ENCODE peak calls at places on chromosomes 16 and 17, in four cellular contexts. J is prostate gland, M is heart right ventricle, S is neuronal stem cell. L is an unnamed sample.

GRCh38 chr16:20515580-20516179 is 60.5 kb downstream of the ACSM2B start:
- DNase-seq in J (no peak), M (no peak), S (no peak), L (no peak)

GRCh38 chr16:29852654-29853053 is 10.4 kb downstream of the CDIPT start:
- DNase-seq in J (no peak), M (peak; percentile 43), S (no peak), L (no peak)

GRCh38 chr17:37158290-37158689 is 209.5 kb downstream of the AATF start:
- DNase-seq in J (no peak), M (no peak), S (no peak), L (no peak)

GRCh38 chr17:35135322-35135721 is 6.8 kb downstream of the NLE1 start:
- DNase-seq in J (no peak), M (no peak), S (no peak), L (no peak)

GRCh38 chr17:46833840-46834208 is 15.3 kb upstream of the WNT3 start:
- DNase-seq in J (no peak), M (no peak), S (no peak), L (no peak)

GRCh38 chr16:72536673-72537435 is 364.9 kb upstream of the PMFBP1 start:
- DNase-seq in J (no peak), M (no peak), S (no peak), L (no peak)

GRCh38 chr16:8859913-8860881 is 8.6 kb downstream of the CARHSP1 start:
- DNase-seq in J (no peak), M (no peak), S (no peak), L (no peak)

GRCh38 chr16:87924937-87925670 is 11.2 kb downstream of the CA5A start:
- DNase-seq in J (peak; percentile 83), M (no peak), S (no peak), L (no peak)

GRCh38 chr16:54177857-54178490 is 108.6 kb downstream of the IRX3 start:
- DNase-seq in J (no peak), M (no peak), S (no peak), L (no peak)
- H3K4me3 ChIP-seq in J (no peak overlapping the region), M (no peak overlapping the region), S (no peak overlapping the region), L (no peak overlapping the region)

GRCh38 chr17:2405247-2405926 is 4.5 kb upstream of the MNT start:
- DNase-seq in J (no peak), M (no peak), S (no peak), L (no peak)

GRCh38 chr17:2403044-2403443 is 2.2 kb upstream of the MNT start:
- DNase-seq in J (no peak), M (no peak), S (no peak), L (no peak)

GRCh38 chr17:2406903-2407790 is 6.3 kb upstream of the MNT start:
- DNase-seq in J (no peak), M (peak; percentile 69), S (no peak), L (no peak)

GRCh38 chr17:2402517-2402916 is 1.7 kb upstream of the MNT start:
- DNase-seq in J (no peak), M (no peak), S (no peak), L (no peak)

DNA sequence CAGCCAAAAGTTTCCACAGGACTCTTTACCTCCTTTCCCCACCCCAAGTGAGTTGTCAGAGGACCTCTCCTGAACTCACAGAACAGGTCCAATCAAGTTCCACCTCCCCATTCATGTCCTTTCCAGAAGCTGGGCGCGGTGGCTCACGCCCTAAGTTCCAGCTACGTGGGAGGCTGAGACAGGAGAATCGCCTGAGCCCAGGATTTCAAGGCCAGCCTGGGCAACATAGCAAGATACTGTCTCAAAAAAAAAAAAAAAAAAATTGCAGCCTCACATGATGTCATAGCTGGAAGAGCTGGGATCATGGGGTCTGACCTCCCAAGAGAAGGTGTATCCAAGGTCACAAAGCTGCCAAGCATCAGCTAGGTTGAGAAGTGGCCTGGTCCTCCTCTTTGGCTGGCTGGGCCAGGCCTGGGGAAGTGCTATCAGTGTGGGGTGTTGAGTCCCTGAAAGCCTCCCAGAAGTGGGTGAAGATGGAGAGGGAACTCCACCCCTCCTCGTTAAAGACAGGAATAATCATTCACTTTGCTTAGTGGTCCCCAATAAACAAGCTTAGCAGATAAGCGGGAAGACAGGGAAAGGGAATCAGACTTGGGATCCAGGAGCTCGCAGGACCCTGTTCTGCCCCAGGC is 5.5 kb upstream of the MNT start:
- DNase-seq in J (no peak), M (no peak), S (no peak), L (no peak)
- H3K4me1 ChIP-seq in J (peaks cover 9% of the 10 kb centered on the region), M (peaks cover 45% of the 10 kb centered on the region), S (peaks cover 18% of the 10 kb centered on the region), L (no peaks in the 10 kb centered on the region)

GRCh38 chr17:14299261-14300093 is 1.4 kb upstream of the HS3ST3B1 start:
- DNase-seq in J (no peak), M (no peak), S (no peak), L (peak; percentile 63)
- H3K4me3 ChIP-seq in J (peak overlapping the region; percentile 55), M (peak overlapping the region; percentile 26), S (peak overlapping the region; percentile 51), L (no peak overlapping the region)

DNA sequence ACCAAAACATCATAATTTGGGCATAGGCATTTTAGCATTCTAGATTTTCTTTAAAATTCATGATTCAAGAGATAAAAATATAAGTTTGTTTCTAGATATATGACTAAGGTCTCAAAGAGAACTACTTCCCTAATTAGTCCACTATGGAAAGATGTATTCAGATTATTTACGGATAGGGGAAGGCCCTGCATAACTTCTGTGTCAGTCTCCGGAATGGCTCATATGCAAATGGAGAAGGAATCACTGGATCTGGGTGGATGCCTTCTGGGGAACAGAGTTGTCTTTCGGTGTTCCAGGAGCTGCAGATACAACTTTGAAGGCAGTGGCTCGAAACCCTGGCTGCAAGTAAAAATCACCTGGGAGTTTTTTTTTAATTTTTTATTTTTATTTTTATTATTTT is 17.1 kb upstream of the WFIKKN2 start:
- DNase-seq in J (no peak), M (no peak), S (no peak), L (no peak)
- H3K4me1 ChIP-seq in J (no peaks in the 10 kb centered on the region), M (peaks cover 3% of the 10 kb centered on the region), S (no peaks in the 10 kb centered on the region), L (peaks cover 3% of the 10 kb centered on the region)

GRCh38 chr16:57589374-57589773 is 39.1 kb upstream of the ADGRG1 start:
- DNase-seq in J (no peak), M (no peak), S (no peak), L (no peak)

GRCh38 chr16:57591870-57592485 is 36.5 kb upstream of the ADGRG1 start:
- DNase-seq in J (no peak), M (no peak), S (no peak), L (no peak)

GRCh38 chr16:57591086-57591869 is 37.2 kb upstream of the ADGRG1 start:
- DNase-seq in J (peak; percentile 59), M (peak; percentile 74), S (peak; percentile 67), L (peak; percentile 83)

GRCh38 chr16:57588821-57589220 is 39.6 kb upstream of the ADGRG1 start:
- DNase-seq in J (no peak), M (no peak), S (no peak), L (no peak)

GRCh38 chr16:57590654-57591085 is 37.8 kb upstream of the ADGRG1 start:
- DNase-seq in J (no peak), M (no peak), S (no peak), L (no peak)
- H3K4me3 ChIP-seq in J (no peak overlapping the region), M (no peak overlapping the region), S (no peak overlapping the region), L (no peak overlapping the region)

GRCh38 chr16:68784226-68784625 is 47.1 kb downstream of the CDH1 start:
- DNase-seq in J (no peak), M (no peak), S (no peak), L (no peak)
- H3K4me1 ChIP-seq in J (peaks cover 6% of the 10 kb centered on the region), M (no peaks in the 10 kb centered on the region), S (no peaks in the 10 kb centered on the region), L (peaks cover 1% of the 10 kb centered on the region)

GRCh38 chr17:30838187-30838807 is 6.5 kb downstream of the ATAD5 start:
- DNase-seq in J (no peak), M (no peak), S (no peak), L (no peak)

DNA sequence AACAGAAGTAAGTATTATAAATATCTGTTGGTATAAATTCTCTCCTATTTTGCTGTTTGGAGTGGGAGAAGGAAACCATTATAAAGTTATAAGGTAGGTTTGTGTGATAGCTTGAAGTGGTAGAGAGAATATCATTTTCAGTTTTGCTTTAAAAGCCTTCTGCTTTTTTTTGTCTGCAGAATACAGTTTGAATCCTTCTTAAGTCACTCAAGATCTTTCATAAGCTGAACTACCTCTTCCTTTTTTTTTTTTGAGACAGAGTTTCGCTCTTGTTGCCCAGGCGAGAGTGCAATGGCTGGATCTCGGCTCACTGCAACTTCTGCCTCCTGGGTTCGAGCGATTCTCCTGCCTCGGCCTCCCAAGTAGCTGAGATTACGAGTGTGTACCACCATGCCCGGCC is 9.0 kb downstream of the ATAD5 start:
- DNase-seq in J (no peak), M (no peak), S (no peak), L (no peak)
- H3K4me3 ChIP-seq in J (no peak overlapping the region), M (no peak overlapping the region), S (no peak overlapping the region), L (no peak overlapping the region)

GRCh38 chr16:83070416-83071199 is 443.8 kb downstream of the CDH13 start:
- DNase-seq in J (no peak), M (no peak), S (no peak), L (no peak)
- H3K4me1 ChIP-seq in J (no peaks in the 10 kb centered on the region), M (no peaks in the 10 kb centered on the region), S (no peaks in the 10 kb centered on the region), L (no peaks in the 10 kb centered on the region)

L was measured in mesendoderm.